ENCODE peak calls at places on chromosomes 5 and 9, in four cellular contexts. U, H, N and V are unnamed samples.
A peak's percentile ranks its signal among the peaks of the same experiment; 100 is the strongest.

GRCh38 chr9:131525643-131526565 is 5.2 kb downstream of the UCK1 start:
- DNase-seq in N (no peak), U (no peak), H (no peak), V (no peak)

GRCh38 chr5:130168211-130168610 is 263.9 kb downstream of the CHSY3 start:
- DNase-seq in H (no peak), N (no peak), U (no peak), V (no peak)

GRCh38 chr9:16308645-16309044 is 561.8 kb downstream of the BNC2 start:
- DNase-seq in H (no peak), U (no peak), N (no peak), V (no peak)

GRCh38 chr5:157303667-157304327 is 37.9 kb downstream of the CYFIP2 start:
- DNase-seq in H (no peak), U (peak; percentile 27), N (peak; percentile 63), V (peak; percentile 47)

GRCh38 chr5:72138943-72139467 is 31.7 kb downstream of the MAP1B start:
- DNase-seq in N (no peak), U (no peak), H (no peak), V (no peak)

GRCh38 chr5:2995035-2995434 is 243.6 kb upstream of the IRX2 start:
- DNase-seq in U (no peak), N (no peak), H (no peak), V (no peak)

GRCh38 chr5:180873628-180874520 is 12.8 kb upstream of the ZFP62 start:
- DNase-seq in H (no peak), U (no peak), N (no peak), V (peak; percentile 14)

GRCh38 chr9:22813520-22813919 is 366.9 kb downstream of the DMRTA1 start:
- DNase-seq in H (no peak), U (no peak), N (no peak), V (no peak)

GRCh38 chr5:179296150-179296821 is 49.0 kb downstream of the ADAMTS2 start:
- DNase-seq in N (no peak), H (no peak), U (no peak), V (no peak)

GRCh38 chr9:127921592-127922120 is 4.8 kb upstream of the ST6GALNAC4 start:
- DNase-seq in H (peak; percentile 29), U (peak; percentile 74), N (peak; percentile 81), V (peak; percentile 69)

GRCh38 chr5:102937916-102938315 is 182.0 kb downstream of the GIN1 start:
- DNase-seq in U (no peak), H (no peak), N (no peak), V (no peak)